ENCODE peak calls at places on chromosome 5, in six cellular contexts. G is lower lobe of right lung; P is heart left ventricle; V is CD4-positive, alpha-beta T cell; U is fibroblast of lung; D is heart right ventricle. C is an unnamed sample. For H3K27me3, the result is how much of the 10 kb centered on the place peaks cover.

GRCh38 chr5:9835121-9835770 is 205.1 kb upstream of the TAS2R1 start:
- DNase-seq in D (no peak), U (no peak), P (no peak), G (no peak), V (no peak), C (no peak)

GRCh38 chr5:179577286-179577960 is 27.1 kb downstream of the RUFY1 start:
- DNase-seq in P (no peak), D (no peak), U (no peak), G (no peak), V (no peak), C (no peak)

GRCh38 chr5:174737335-174737734 is 13.0 kb downstream of the MSX2 start:
- DNase-seq in P (no peak), V (no peak), U (peak), D (no peak), G (no peak), C (no peak)

GRCh38 chr5:36656556-36656955 is 50.1 kb downstream of the SLC1A3 start:
- DNase-seq in D (no peak), G (no peak), V (no peak), P (no peak), U (no peak), C (no peak)

GRCh38 chr5:143650296-143650695 is 161.7 kb upstream of the HMHB1 start:
- DNase-seq in U (no peak), P (no peak), D (peak), G (no peak), V (no peak), C (no peak)

GRCh38 chr5:27702339-27702820 is 664.0 kb upstream of the CDH9 start:
- DNase-seq in G (no peak), P (no peak), U (peak), V (no peak), D (no peak), C (no peak)

GRCh38 chr5:169050146-169050571 is 250.8 kb downstream of the SLIT3 start:
- DNase-seq in U (peak), D (no peak), V (no peak), G (no peak), P (no peak), C (no peak)

GRCh38 chr5:157913575-157913974 is 54.6 kb upstream of the CLINT1 start:
- DNase-seq in G (no peak), P (no peak), U (no peak), D (no peak), V (no peak), C (no peak)

GRCh38 chr5:28807230-28807629 is 1768.8 kb upstream of the CDH9 start:
- DNase-seq in V (no peak), D (no peak), U (peak), G (no peak), P (no peak), C (no peak)

GRCh38 chr5:74390822-74391221 is 249.7 kb downstream of the ENC1 start:
- DNase-seq in P (no peak), V (no peak), D (no peak), G (no peak), U (peak), C (no peak)

GRCh38 chr5:143066556-143067281 is 296.5 kb downstream of the ARHGAP26 start:
- DNase-seq in P (peak), D (peak), V (no peak), G (no peak), U (no peak), C (no peak)

GRCh38 chr5:61614606-61615005 is 282.5 kb downstream of the ZSWIM6 start:
- DNase-seq in V (no peak), G (no peak), D (no peak), U (no peak), P (no peak), C (no peak)

GRCh38 chr5:169374761-169375160 is 73.8 kb upstream of the SLIT3 start:
- DNase-seq in V (no peak), P (no peak), U (peak), G (no peak), D (no peak), C (no peak)

GRCh38 chr5:135269828-135270545 is 129.0 kb downstream of the MACROH2A1 start:
- DNase-seq in G (no peak), P (no peak), U (peak), V (no peak), D (no peak), C (no peak)

GRCh38 chr5:38463634-38464521 is 92.6 kb downstream of the LIFR start:
- DNase-seq in D (no peak), U (peak), G (no peak), V (no peak), P (no peak), C (no peak)

GRCh38 chr5:142316051-142316450 is 8.8 kb downstream of the SPRY4 start:
- DNase-seq in G (no peak), V (no peak), D (peak), P (no peak), U (peak), C (no peak)

GRCh38 chr5:134543820-134544692 is 18.6 kb downstream of the JADE2 start:
- DNase-seq in G (peak), V (no peak), D (no peak), P (no peak), U (no peak), C (no peak)

GRCh38 chr5:90685425-90686022 is 126.9 kb downstream of the ADGRV1 start:
- DNase-seq in V (no peak), G (no peak), U (no peak), D (no peak), P (no peak), C (no peak)

GRCh38 chr5:134100283-134101011 is 14.0 kb upstream of the TCF7 start:
- DNase-seq in D (no peak), P (no peak), V (peak), U (peak), G (no peak), C (peak)

GRCh38 chr5:40475546-40475945 is 204.2 kb upstream of the PTGER4 start:
- DNase-seq in V (no peak), D (no peak), G (no peak), U (no peak), P (no peak), C (no peak)

GRCh38 chr5:127898551-127899213 is 184.9 kb upstream of the SLC12A2 start:
- DNase-seq in U (peak), G (no peak), D (no peak), P (no peak), V (no peak), C (no peak)

GRCh38 chr5:101505891-101506570 is 602.9 kb upstream of the ST8SIA4 start:
- DNase-seq in P (no peak), G (no peak), U (no peak), V (no peak), D (no peak), C (no peak)

GRCh38 chr5:157542282-157542966 is 33.2 kb downstream of the ADAM19 start:
- DNase-seq in G (no peak), U (no peak), V (no peak), P (no peak), D (no peak), C (no peak)

GRCh38 chr5:142342128-142342981 is 17.5 kb upstream of the SPRY4 start:
- DNase-seq in G (peak), U (peak), D (no peak), P (no peak), V (no peak), C (no peak)

GRCh38 chr5:124996023-124996763 is 249.8 kb upstream of the ZNF608 start:
- DNase-seq in U (peak), V (no peak), G (no peak), D (no peak), P (no peak), C (no peak)

GRCh38 chr5:62260510-62260909 is 45.5 kb upstream of the KIF2A start:
- DNase-seq in U (no peak), V (no peak), P (no peak), D (no peak), G (no peak), C (no peak)

GRCh38 chr5:68382640-68383039 is 167.1 kb downstream of the PIK3R1 start:
- DNase-seq in U (no peak), G (no peak), D (no peak), V (no peak), P (no peak), C (no peak)

GRCh38 chr5:59648949-59649921 is 244.3 kb downstream of the PDE4D start:
- DNase-seq in V (no peak), D (no peak), G (no peak), P (no peak), U (peak), C (no peak)

GRCh38 chr5:67453526-67453925 is 256.9 kb upstream of the CD180 start:
- DNase-seq in U (peak), P (no peak), V (no peak), G (no peak), D (no peak), C (no peak)

GRCh38 chr5:77035950-77036349 is 5.7 kb downstream of the AGGF1 start:
- DNase-seq in P (no peak), U (no peak), D (no peak), V (no peak), G (no peak), C (no peak)

GRCh38 chr5:56740000-56740399 is 75.3 kb upstream of the MAP3K1 start:
- DNase-seq in G (no peak), D (no peak), P (no peak), U (no peak), V (no peak), C (no peak)

GRCh38 chr5:180658774-180659564 is 9.6 kb upstream of the FLT4 start:
- DNase-seq in D (no peak), U (no peak), V (no peak), P (no peak), G (no peak), C (no peak)
- H3K27me3 ChIP-seq in D (under half), U (under half), V (under half), P (under half), G (under half), C (under half)

GRCh38 chr5:32369032-32369431 is 56.3 kb upstream of the MTMR12 start:
- DNase-seq in P (no peak), D (no peak), G (no peak), U (no peak), V (no peak), C (no peak)

GRCh38 chr5:32365623-32366022 is 52.9 kb upstream of the MTMR12 start:
- DNase-seq in G (no peak), V (no peak), D (no peak), P (no peak), U (no peak), C (no peak)

DNA sequence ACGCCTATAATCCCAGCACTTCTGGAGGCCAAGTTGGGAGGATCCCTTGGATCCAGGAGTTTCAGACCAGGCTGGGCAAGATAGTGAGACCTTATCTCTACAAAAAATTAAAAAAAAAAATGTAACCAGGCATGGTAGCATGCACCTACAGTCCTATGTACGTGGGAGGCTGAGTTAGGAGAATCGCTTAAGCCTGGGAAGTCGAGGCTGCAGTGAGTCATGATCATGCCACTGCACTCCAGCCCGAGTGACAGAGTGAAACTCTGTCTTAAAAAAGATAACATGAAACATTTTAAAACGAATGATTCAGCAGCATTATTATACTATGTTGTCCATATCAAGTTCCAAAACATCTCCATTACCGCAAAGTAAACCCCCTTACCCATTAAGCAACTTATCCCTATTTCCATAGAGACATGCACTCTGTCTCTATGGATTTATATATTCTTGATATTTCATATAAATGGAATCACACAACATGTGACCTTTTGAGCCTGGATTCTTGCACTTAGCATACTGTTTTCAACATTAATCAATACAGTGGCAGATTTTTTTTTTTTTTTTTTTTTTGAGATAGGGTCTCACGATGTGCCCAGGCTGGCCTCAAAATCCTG is 56.9 kb upstream of the MTMR12 start:
- DNase-seq in P (no peak), V (no peak), D (no peak), U (peak), G (no peak), C (no peak)
- H3K27ac ChIP-seq in P (no peak), V (no peak), D (no peak), U (no peak), G (no peak), C (no peak)

DNA sequence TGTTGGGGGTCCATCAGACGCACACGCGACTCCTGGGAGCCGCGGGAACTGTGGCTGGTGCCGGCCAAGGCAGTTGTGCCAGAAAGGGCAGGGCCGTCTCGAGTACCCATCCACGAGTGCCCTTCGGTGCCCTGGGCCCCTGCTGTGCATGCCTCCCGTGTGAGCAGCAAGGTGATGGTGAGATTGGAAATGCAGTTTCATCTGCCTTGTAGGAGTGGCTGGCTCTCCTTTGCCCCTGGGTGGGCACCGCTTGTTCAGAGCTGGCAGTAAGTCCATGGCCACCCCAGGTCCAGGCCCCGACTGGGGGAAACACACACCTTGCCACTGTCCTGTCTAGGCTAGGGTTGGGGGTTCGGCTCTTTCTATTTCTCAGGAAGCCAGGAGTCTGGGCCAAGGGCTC is 5.7 kb downstream of the NKD2 start:
- DNase-seq in D (no peak), V (no peak), G (no peak), U (no peak), P (no peak), C (no peak)
- H3K27me3 ChIP-seq in D (under half), V (under half), G (under half), U (under half), P (under half), C (under half)

DNA sequence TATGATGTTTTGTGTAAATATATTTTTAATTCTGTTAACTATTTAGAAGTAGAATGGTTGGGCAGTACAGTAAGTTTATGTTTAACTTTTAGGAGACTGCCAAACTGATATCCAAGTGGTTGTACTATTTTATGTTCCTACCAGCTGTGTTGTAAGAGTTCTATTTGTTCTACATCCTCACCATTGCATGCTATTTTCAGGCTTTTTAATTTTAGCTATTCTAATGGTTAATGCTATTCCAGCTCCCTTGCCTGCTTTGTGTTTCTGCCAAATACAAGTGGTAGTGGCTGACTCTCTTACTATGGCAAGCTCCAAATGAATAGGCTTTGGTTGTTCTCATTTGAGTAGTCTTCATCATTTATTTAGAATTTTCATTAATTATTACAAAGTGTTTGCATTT is 476.4 kb downstream of the KIF4B start:
- DNase-seq in V (no peak), U (no peak), P (peak), D (peak), G (no peak), C (no peak)
- H3K27ac ChIP-seq in V (no peak), U (no peak), P (no peak), D (no peak), G (no peak), C (no peak)

GRCh38 chr5:176875783-176876505 is 23.2 kb downstream of the HK3 start:
- DNase-seq in D (no peak), V (no peak), G (no peak), U (no peak), P (no peak), C (no peak)

GRCh38 chr5:176877793-176878331 is 21.3 kb downstream of the HK3 start:
- DNase-seq in U (no peak), D (no peak), V (no peak), P (no peak), G (no peak), C (no peak)

GRCh38 chr5:176875014-176875550 is 24.1 kb downstream of the HK3 start:
- DNase-seq in D (no peak), P (no peak), V (no peak), U (no peak), G (no peak), C (peak)

GRCh38 chr5:176878463-176878862 is 20.7 kb downstream of the HK3 start:
- DNase-seq in V (no peak), U (no peak), D (no peak), P (no peak), G (no peak), C (no peak)

DNA sequence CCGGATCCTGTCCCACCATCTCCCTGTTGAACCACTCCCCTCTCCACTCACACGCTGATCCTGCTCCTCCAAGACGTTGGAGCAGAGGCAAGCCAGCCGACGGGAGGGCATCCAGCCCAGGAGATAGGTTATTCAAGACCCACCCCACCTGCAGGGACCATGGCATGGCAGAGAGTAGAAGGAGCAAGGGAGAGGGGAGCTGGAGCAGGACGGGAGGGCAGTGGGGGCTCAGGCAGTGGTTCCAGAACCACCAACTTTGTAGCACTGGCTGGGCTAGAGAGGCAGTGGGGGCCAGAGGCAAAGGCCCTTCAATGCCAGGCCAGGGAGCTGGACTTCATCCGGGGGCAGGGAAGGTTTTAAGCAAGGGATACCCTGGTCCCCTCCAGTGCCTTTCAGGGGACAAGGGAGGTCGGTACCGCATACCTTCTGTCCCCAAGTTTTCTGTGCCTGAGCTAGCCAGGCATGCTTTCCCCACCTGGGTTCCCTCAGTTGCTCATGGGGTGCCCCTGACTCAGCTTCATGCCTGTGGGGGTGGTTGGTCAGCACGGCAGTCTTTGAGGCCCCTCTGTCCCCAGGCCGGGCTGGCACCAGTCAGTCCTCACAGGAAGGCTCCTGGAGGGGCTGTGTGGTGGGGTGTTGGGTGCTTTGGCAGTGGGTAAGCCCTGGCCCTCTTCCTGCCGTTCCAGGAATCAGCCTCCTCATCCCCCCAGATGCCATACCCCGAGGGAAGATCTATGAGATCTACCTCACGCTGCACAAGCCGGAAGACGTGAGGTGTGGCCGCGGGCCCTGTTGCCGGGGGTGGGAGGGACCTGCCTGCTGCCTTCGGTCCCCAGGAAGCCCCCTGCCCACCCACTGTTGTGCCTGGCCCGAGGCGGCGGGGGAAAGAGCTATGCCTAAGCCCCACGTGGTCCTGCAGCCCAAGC is 22.4 kb downstream of the HK3 start:
- DNase-seq in P (no peak), D (no peak), V (no peak), U (no peak), G (no peak), C (no peak)
- H3K27me3 ChIP-seq in P (under half), D (under half), V (under half), U (under half), G (under half), C (under half)

GRCh38 chr5:137659209-137659608 is 76.7 kb downstream of the KLHL3 start:
- DNase-seq in U (no peak), D (no peak), V (no peak), P (no peak), G (no peak), C (no peak)

GRCh38 chr5:137657073-137657472 is 78.8 kb downstream of the KLHL3 start:
- DNase-seq in P (no peak), U (no peak), G (no peak), V (no peak), D (no peak), C (no peak)

GRCh38 chr5:137658324-137658723 is 77.6 kb downstream of the KLHL3 start:
- DNase-seq in D (no peak), V (no peak), U (no peak), G (no peak), P (no peak), C (no peak)

GRCh38 chr5:137660349-137660817 is 75.5 kb downstream of the KLHL3 start:
- DNase-seq in U (peak), D (peak), V (peak), G (peak), P (peak), C (peak)

GRCh38 chr5:137656558-137656957 is 79.3 kb downstream of the KLHL3 start:
- DNase-seq in D (no peak), P (no peak), V (no peak), G (no peak), U (no peak), C (no peak)
- H3K27ac ChIP-seq in D (no peak), P (no peak), V (no peak), G (no peak), U (no peak), C (no peak)

GRCh38 chr5:176619569-176620332 is 9.8 kb upstream of the GPRIN1 start:
- DNase-seq in V (no peak), U (no peak), D (no peak), P (no peak), G (no peak), C (no peak)
- H3K27me3 ChIP-seq in V (half or more), U (under half), D (under half), P (half or more), G (half or more), C (under half)

GRCh38 chr5:173258466-173258865 is 23.5 kb upstream of the NKX2-5 start:
- DNase-seq in D (no peak), U (no peak), P (no peak), G (no peak), V (no peak), C (no peak)
- H3K27ac ChIP-seq in D (no peak), U (no peak), P (no peak), G (no peak), V (no peak), C (no peak)

DNA sequence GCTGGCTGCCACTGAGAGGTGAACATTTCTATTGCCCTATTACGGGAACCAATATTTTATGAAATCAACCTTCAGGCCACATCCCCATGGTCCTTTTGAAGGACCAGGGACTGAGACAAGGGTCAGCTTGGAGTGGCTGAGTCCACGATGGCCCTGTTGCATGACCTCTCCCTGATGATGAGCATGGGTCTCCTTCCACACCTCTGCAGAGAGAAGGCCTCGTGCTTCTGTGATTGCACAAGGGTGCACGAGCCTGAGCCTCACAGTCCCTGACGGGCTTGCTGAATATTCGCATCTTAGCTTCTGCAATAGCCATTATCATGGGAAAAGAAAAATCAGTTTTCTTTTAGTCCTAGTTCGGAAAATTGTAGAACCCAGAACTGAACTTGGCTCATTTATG is 255.0 kb upstream of the IRX2 start:
- DNase-seq in G (no peak), P (no peak), V (no peak), U (no peak), D (no peak), C (peak)
- H3K27me3 ChIP-seq in G (under half), P (under half), V (under half), U (under half), D (under half), C (under half)

C was measured in pancreas.